ENCODE peak calls at places on chromosomes 13 and 19, in six cellular contexts. Y, V, Q, X, K and W are unnamed samples.
A peak's percentile ranks its signal among the peaks of the same experiment; 100 is the strongest.

GRCh38 chr19:5480427-5480836 is 25.2 kb downstream of the ZNRF4 start:
- DNase-seq in Y (peak; percentile 47), V (no peak), Q (peak; percentile 12), X (no peak), K (no peak), W (peak; percentile 24)

GRCh38 chr13:113152894-113153809 is 5.3 kb upstream of the PROZ start:
- DNase-seq in Y (peak; percentile 9), V (no peak), Q (no peak), X (no peak), K (no peak), W (no peak)

GRCh38 chr19:40549007-40549708 is 27.5 kb upstream of the SHKBP1 start:
- DNase-seq in Y (peak; percentile 78), V (peak; percentile 16), Q (peak; percentile 42), X (peak; percentile 70), K (peak; percentile 20), W (peak; percentile 75)

GRCh38 chr19:33040994-33041827 is 23.5 kb downstream of the RHPN2 start:
- DNase-seq in Y (peak; percentile 49), V (peak; percentile 100), Q (no peak), X (no peak), K (no peak), W (no peak)

GRCh38 chr19:30450101-30450500 is 77.9 kb downstream of the ZNF536 start:
- DNase-seq in Y (peak; percentile 86), V (peak; percentile 67), Q (no peak), X (peak; percentile 37), K (no peak), W (peak; percentile 44)

GRCh38 chr19:3098515-3099346 is 4.6 kb downstream of the GNA11 start:
- DNase-seq in Y (no peak), V (no peak), Q (peak; percentile 45), X (no peak), K (no peak), W (no peak)

GRCh38 chr19:41398603-41399002 is 985 bp downstream of the BCKDHA start:
- DNase-seq in Y (no peak), V (no peak), Q (no peak), X (no peak), K (no peak), W (no peak)

GRCh38 chr19:30236006-30236405 is 136.2 kb upstream of the ZNF536 start:
- DNase-seq in Y (peak; percentile 75), V (no peak), Q (no peak), X (peak; percentile 68), K (no peak), W (peak; percentile 87)

GRCh38 chr19:31397308-31397707 is 48.1 kb upstream of the TSHZ3 start:
- DNase-seq in Y (no peak), V (no peak), Q (no peak), X (no peak), K (no peak), W (no peak)

GRCh38 chr19:45917421-45918091 is 3.0 kb upstream of the NANOS2 start:
- DNase-seq in Y (no peak), V (no peak), Q (no peak), X (no peak), K (no peak), W (no peak)

GRCh38 chr19:28578786-28579505 is 634.0 kb downstream of the UQCRFS1 start:
- DNase-seq in Y (peak; percentile 12), V (no peak), Q (no peak), X (no peak), K (no peak), W (no peak)

GRCh38 chr13:29125145-29125933 is 305.2 kb downstream of the MTUS2 start:
- DNase-seq in Y (no peak), V (peak; percentile 9), Q (no peak), X (no peak), K (no peak), W (no peak)

GRCh38 chr19:48330012-48330681 is 4.8 kb downstream of the EMP3 start:
- DNase-seq in Y (no peak), V (peak; percentile 72), Q (peak; percentile 15), X (peak; percentile 95), K (peak; percentile 63), W (peak; percentile 94)

GRCh38 chr13:83613524-83613923 is 268.8 kb downstream of the SLITRK1 start:
- DNase-seq in Y (no peak), V (no peak), Q (no peak), X (no peak), K (no peak), W (no peak)

GRCh38 chr13:110575322-110576069 is 14.0 kb upstream of the RAB20 start:
- DNase-seq in Y (no peak), V (no peak), Q (no peak), X (no peak), K (no peak), W (no peak)

GRCh38 chr19:35085947-35086346 is 29.7 kb upstream of the FXYD3 start:
- DNase-seq in Y (no peak), V (no peak), Q (no peak), X (no peak), K (no peak), W (no peak)

GRCh38 chr13:40290758-40291157 is 375.7 kb downstream of the FOXO1 start:
- DNase-seq in Y (no peak), V (no peak), Q (no peak), X (no peak), K (no peak), W (no peak)

GRCh38 chr19:53977429-53977990 is 13.9 kb upstream of the CACNG6 start:
- DNase-seq in Y (peak; percentile 90), V (peak; percentile 44), Q (peak; percentile 90), X (peak; percentile 81), K (no peak), W (peak; percentile 95)

GRCh38 chr13:97976551-97977375 is 23.3 kb downstream of the IPO5 start:
- DNase-seq in Y (no peak), V (no peak), Q (no peak), X (no peak), K (no peak), W (peak; percentile 19)

GRCh38 chr13:101706651-101707050 is 254.2 kb downstream of the ITGBL1 start:
- DNase-seq in Y (peak; percentile 80), V (peak; percentile 98), Q (peak; percentile 38), X (peak; percentile 56), K (no peak), W (peak; percentile 72)

GRCh38 chr13:78679329-78679728 is 20.4 kb upstream of the OBI1 start:
- DNase-seq in Y (no peak), V (no peak), Q (no peak), X (no peak), K (no peak), W (no peak)

GRCh38 chr19:55341191-55342043 is 1.7 kb downstream of the KMT5C start:
- DNase-seq in Y (peak; percentile 72), V (peak; percentile 37), Q (peak; percentile 11), X (peak; percentile 79), K (no peak), W (peak; percentile 58)

GRCh38 chr19:48798937-48799336 is 11.9 kb downstream of the BCAT2 start:
- DNase-seq in Y (peak; percentile 58), V (no peak), Q (peak; percentile 15), X (no peak), K (no peak), W (no peak)

GRCh38 chr13:42348576-42348975 is 76.6 kb downstream of the AKAP11 start:
- DNase-seq in Y (no peak), V (no peak), Q (no peak), X (no peak), K (no peak), W (no peak)

GRCh38 chr13:110593430-110594130 is 21.8 kb upstream of the NAXD start:
- DNase-seq in Y (peak; percentile 25), V (peak; percentile 68), Q (peak; percentile 63), X (peak; percentile 60), K (no peak), W (peak; percentile 74)

GRCh38 chr19:41999071-41999877 is 5.2 kb upstream of the ATP1A3 start:
- DNase-seq in Y (no peak), V (no peak), Q (no peak), X (no peak), K (no peak), W (peak; percentile 16)

GRCh38 chr19:49809155-49809986 is 3.7 kb downstream of the FUZ start:
- DNase-seq in Y (peak; percentile 45), V (peak; percentile 39), Q (peak; percentile 18), X (peak; percentile 61), K (no peak), W (peak; percentile 65)

GRCh38 chr19:49450405-49450804 is 1.2 kb downstream of the PIH1D1 start:
- DNase-seq in Y (no peak), V (no peak), Q (no peak), X (no peak), K (no peak), W (no peak)